ENCODE peak calls at places on chromosome 13, in eight cellular contexts. G is AG10803; X is hippocampal formation; U is NCI-H446; M is activated naive CD4-positive, alpha-beta T cell treated with anti-CD3 and anti-CD28 coated beads for 36 hours; Y is adrenal gland; D is EH; W is activated T-cell treated with anti-CD3 and anti-CD28 coated beads, Interleukin-2, amount 50 U/mL, for 4 hours. R is an unnamed sample.

GRCh38 chr13:35712907-35713685 is 236.6 kb upstream of the MAB21L1 start:
- DNase-seq in G (peak), X (no peak), U (no peak), M (no peak), Y (no peak), D (peak), W (no peak), R (no peak)

GRCh38 chr13:112744306-112745021 is 54.6 kb downstream of the ATP11A start:
- DNase-seq in G (peak), X (no peak), U (no peak), M (no peak), Y (no peak), D (peak), W (no peak), R (no peak)

GRCh38 chr13:49314344-49314882 is 66.7 kb downstream of the CDADC1 start:
- DNase-seq in G (peak), X (no peak), U (no peak), M (no peak), Y (no peak), D (peak), W (no peak), R (no peak)

GRCh38 chr13:20148501-20149183 is 12.2 kb downstream of the GJA3 start:
- DNase-seq in G (no peak), X (no peak), U (no peak), M (no peak), Y (no peak), D (no peak), W (no peak), R (no peak)

GRCh38 chr13:33326246-33326645 is 40.7 kb upstream of the STARD13 start:
- DNase-seq in G (no peak), X (no peak), U (no peak), M (no peak), Y (no peak), D (no peak), W (no peak), R (no peak)

GRCh38 chr13:29925457-29925856 is 75.0 kb upstream of the UBL3 start:
- DNase-seq in G (peak), X (no peak), U (no peak), M (no peak), Y (peak), D (peak), W (no peak), R (no peak)

GRCh38 chr13:50915562-50915961 is 6.0 kb downstream of the RNASEH2B start:
- DNase-seq in G (no peak), X (no peak), U (no peak), M (peak), Y (no peak), D (no peak), W (no peak), R (no peak)

GRCh38 chr13:103356226-103356864 is 290.1 kb upstream of the SLC10A2 start:
- DNase-seq in G (no peak), X (no peak), U (no peak), M (no peak), Y (no peak), D (no peak), W (no peak), R (no peak)

GRCh38 chr13:37403776-37404497 is 194.6 kb downstream of the POSTN start:
- DNase-seq in G (peak), X (no peak), U (no peak), M (no peak), Y (no peak), D (peak), W (no peak), R (no peak)

GRCh38 chr13:113098163-113098732 is 7.3 kb upstream of the F7 start:
- DNase-seq in G (peak), X (no peak), U (no peak), M (no peak), Y (no peak), D (peak), W (no peak), R (no peak)

GRCh38 chr13:89925107-89925506 is 1422.4 kb upstream of the MIR17HG start:
- DNase-seq in G (peak), X (no peak), U (no peak), M (no peak), Y (no peak), D (no peak), W (no peak), R (no peak)